ENCODE peak calls at places on chromosomes 4 and X, in eight cellular contexts. O is HEK293T; K is stimulated activated effector memory CD8-positive, alpha-beta T cell treated with anti-CD3 and anti-CD28 coated beads, Interleukin-12 subunit alpha, Interleukin-12 subunit beta, amount 100 ng/mL, for 72 hours; T is EH; X is amygdala; W is LoVo; M is stimulated activated CD4-positive, alpha-beta T cell treated with anti-CD3 and anti-CD28 coated beads, Interleukin-4, amount 100 ng/mL, for 48 hours; P is NCI-H1092. Q is an unnamed sample.

GRCh38 chr4:153750197-153750817 is 9.5 kb downstream of the RNF175 start:
- DNase-seq in O (peak; percentile 76), T (peak; percentile 72), W (peak; percentile 48), M (peak; percentile 60), X (peak; percentile 7), P (peak; percentile 35), K (peak; percentile 53), Q (no peak)

GRCh38 chrX:329291-329910 is 10.8 kb upstream of the GTPBP6 start:
- DNase-seq in X (no peak), W (no peak), M (no peak), K (no peak), O (no peak), T (no peak), P (no peak), Q (no peak)

GRCh38 chr4:86594559-86595425 is 677 bp downstream of the PTPN13 start:
- DNase-seq in K (no peak), M (peak; percentile 2), P (no peak), T (peak; percentile 97), W (peak; percentile 42), O (peak; percentile 44), X (peak; percentile 47), Q (no peak)

GRCh38 chr4:178598672-178599071 is 1156.4 kb upstream of the AGA start:
- DNase-seq in X (no peak), M (no peak), K (no peak), O (no peak), T (no peak), P (no peak), W (no peak), Q (no peak)

GRCh38 chr4:47122592-47123291 is 91.4 kb downstream of the GABRB1 start:
- DNase-seq in T (peak; percentile 71), W (peak; percentile 61), X (no peak), P (peak; percentile 39), M (peak; percentile 38), O (peak; percentile 33), K (peak; percentile 40), Q (peak; percentile 51)

GRCh38 chrX:112746812-112747630 is 67.3 kb upstream of the LHFPL1 start:
- DNase-seq in P (no peak), T (no peak), M (no peak), K (no peak), X (no peak), O (no peak), W (no peak), Q (no peak)

GRCh38 chrX:41108684-41109205 is 23.5 kb downstream of the USP9X start:
- DNase-seq in W (no peak), X (no peak), M (no peak), O (no peak), K (no peak), P (no peak), T (no peak), Q (no peak)

GRCh38 chr4:85774489-85774888 is 299.5 kb downstream of the ARHGAP24 start:
- DNase-seq in T (no peak), K (no peak), W (no peak), P (no peak), O (no peak), M (no peak), X (no peak), Q (no peak)

Q was measured in NCI-H2081 treated with DMSO at 0.1 percent for 48 hours.